ENCODE peak calls at places on chromosomes 11 and 22, in four cellular contexts. One of them, this sample, is unnamed.

GRCh38 chr11:132962026-132962425 is 570.3 kb downstream of the OPCML start:
- DNase-seq in psoas muscle: no peak
- DNase-seq in cardiac muscle cell: no peak
- DNase-seq in uterus: no peak
- DNase-seq in this sample: no peak

GRCh38 chr11:79342686-79343085 is 98.1 kb downstream of the TENM4 start:
- DNase-seq in psoas muscle: no peak
- DNase-seq in cardiac muscle cell: no peak
- DNase-seq in uterus: no peak
- DNase-seq in this sample: no peak

GRCh38 chr11:19753451-19754041 is 40.9 kb downstream of the NAV2 start:
- DNase-seq in psoas muscle: no peak
- DNase-seq in cardiac muscle cell: no peak
- DNase-seq in uterus: no peak
- DNase-seq in this sample: peak; percentile 72

GRCh38 chr22:37166675-37167066 is 17.0 kb upstream of the IL2RB start:
- DNase-seq in psoas muscle: peak; percentile 87
- DNase-seq in cardiac muscle cell: peak; percentile 84
- DNase-seq in uterus: peak; percentile 86
- DNase-seq in this sample: peak; percentile 92

GRCh38 chr11:123546515-123546914 is 107.9 kb downstream of the SCN3B start:
- DNase-seq in psoas muscle: no peak
- DNase-seq in cardiac muscle cell: no peak
- DNase-seq in uterus: no peak
- DNase-seq in this sample: no peak

GRCh38 chr11:44484211-44484610 is 81.3 kb upstream of the CD82 start:
- DNase-seq in psoas muscle: no peak
- DNase-seq in cardiac muscle cell: peak; percentile 49
- DNase-seq in uterus: no peak
- DNase-seq in this sample: no peak

GRCh38 chr11:67371549-67372231 is 1.7 kb downstream of the CLCF1 start:
- DNase-seq in psoas muscle: peak; percentile 41
- DNase-seq in cardiac muscle cell: peak; percentile 47
- DNase-seq in uterus: peak; percentile 66
- DNase-seq in this sample: peak; percentile 77

GRCh38 chr11:80873309-80873999 is 1432.6 kb upstream of the TENM4 start:
- DNase-seq in psoas muscle: no peak
- DNase-seq in cardiac muscle cell: no peak
- DNase-seq in uterus: no peak
- DNase-seq in this sample: no peak

GRCh38 chr22:42994917-42995562 is 19.9 kb downstream of the PACSIN2 start:
- DNase-seq in psoas muscle: no peak
- DNase-seq in cardiac muscle cell: peak; percentile 37
- DNase-seq in uterus: peak; percentile 66
- DNase-seq in this sample: no peak

GRCh38 chr11:37409124-37409523 is 811.1 kb upstream of the RAG2 start:
- DNase-seq in psoas muscle: no peak
- DNase-seq in cardiac muscle cell: no peak
- DNase-seq in uterus: no peak
- DNase-seq in this sample: no peak

GRCh38 chr11:121336279-121336947 is 43.8 kb downstream of the SC5D start:
- DNase-seq in psoas muscle: no peak
- DNase-seq in cardiac muscle cell: no peak
- DNase-seq in uterus: no peak
- DNase-seq in this sample: no peak

GRCh38 chr22:48842976-48843375 is 984.7 kb downstream of the BRD1 start:
- DNase-seq in psoas muscle: no peak
- DNase-seq in cardiac muscle cell: no peak
- DNase-seq in uterus: no peak
- DNase-seq in this sample: no peak

GRCh38 chr11:113023228-113023627 is 62.0 kb downstream of the NCAM1 start:
- DNase-seq in psoas muscle: no peak
- DNase-seq in cardiac muscle cell: no peak
- DNase-seq in uterus: no peak
- DNase-seq in this sample: no peak

GRCh38 chr11:35364101-35364780 is 55.1 kb downstream of the SLC1A2 start:
- DNase-seq in psoas muscle: peak; percentile 80
- DNase-seq in cardiac muscle cell: no peak
- DNase-seq in uterus: peak; percentile 87
- DNase-seq in this sample: peak; percentile 62

DNA sequence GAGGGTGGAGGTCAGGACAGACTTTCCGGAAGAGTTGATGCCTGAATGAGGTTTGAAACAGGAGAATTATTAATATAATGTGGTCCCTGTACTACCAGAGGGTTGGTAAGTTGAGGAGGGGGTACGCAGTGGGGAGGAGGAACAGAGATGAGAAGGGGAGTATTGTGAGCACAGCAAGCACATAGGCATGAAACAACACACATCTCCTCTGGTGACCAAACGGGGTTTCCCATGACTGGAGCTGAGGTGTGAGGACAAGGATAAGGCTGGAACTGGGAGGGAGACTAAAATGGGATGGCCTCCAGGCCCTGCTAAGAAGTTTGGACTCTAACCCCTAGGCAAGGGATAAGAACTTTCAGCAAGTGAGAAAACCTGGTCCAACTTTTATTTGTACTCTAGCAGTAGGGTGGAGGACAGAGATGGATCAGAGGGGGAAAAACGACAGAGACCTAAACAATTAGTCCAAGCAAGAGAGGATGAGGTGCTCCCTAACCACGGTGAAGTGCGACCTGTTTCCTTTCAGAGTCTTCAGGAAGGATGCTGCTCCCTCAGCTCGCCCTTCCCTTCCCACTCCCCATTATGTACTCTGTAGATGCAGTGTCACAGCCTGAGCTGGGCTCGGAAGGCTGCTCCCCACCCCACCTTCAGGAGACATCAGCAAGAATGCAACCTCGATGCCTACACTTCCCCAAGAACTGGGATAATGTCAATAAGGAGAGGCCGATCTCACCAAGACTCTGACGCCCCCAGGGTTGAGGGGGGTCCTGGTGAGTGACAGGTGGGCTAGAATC is 59.2 kb downstream of the BTG4 start:
- DNase-seq in psoas muscle: no peak
- DNase-seq in cardiac muscle cell: no peak
- DNase-seq in uterus: no peak
- DNase-seq in this sample: no peak
- H3K27ac ChIP-seq in psoas muscle: no peak overlapping the region
- H3K27ac ChIP-seq in cardiac muscle cell: no peak overlapping the region
- H3K27ac ChIP-seq in uterus: no peak overlapping the region
- H3K27ac ChIP-seq in this sample: no peak overlapping the region

DNA sequence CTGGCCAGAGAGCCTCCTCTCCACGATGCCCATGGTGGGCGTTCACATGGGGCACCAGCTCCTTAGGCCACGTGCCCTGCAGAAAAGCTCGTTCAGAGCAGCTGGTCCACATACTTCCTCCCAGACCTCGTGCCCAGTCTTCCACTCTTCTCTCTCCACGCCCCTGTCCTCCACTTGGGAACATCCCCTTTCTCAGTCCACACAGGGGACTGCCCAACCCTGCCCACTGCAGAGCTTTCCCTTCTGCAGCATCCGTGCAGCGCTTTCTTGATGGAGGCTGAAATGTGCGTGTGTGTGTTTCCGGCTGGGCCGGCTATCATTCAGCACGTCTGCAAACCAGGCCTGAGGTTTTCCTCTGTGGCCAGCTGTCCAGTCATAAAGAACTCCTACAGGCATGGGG is 11.3 kb downstream of the TPCN2 start:
- DNase-seq in psoas muscle: no peak
- DNase-seq in cardiac muscle cell: no peak
- DNase-seq in uterus: no peak
- DNase-seq in this sample: no peak
- H3K4me3 ChIP-seq in psoas muscle: no peak overlapping the region
- H3K4me3 ChIP-seq in cardiac muscle cell: no peak overlapping the region
- H3K4me3 ChIP-seq in uterus: no peak overlapping the region
- H3K4me3 ChIP-seq in this sample: no peak overlapping the region

DNA sequence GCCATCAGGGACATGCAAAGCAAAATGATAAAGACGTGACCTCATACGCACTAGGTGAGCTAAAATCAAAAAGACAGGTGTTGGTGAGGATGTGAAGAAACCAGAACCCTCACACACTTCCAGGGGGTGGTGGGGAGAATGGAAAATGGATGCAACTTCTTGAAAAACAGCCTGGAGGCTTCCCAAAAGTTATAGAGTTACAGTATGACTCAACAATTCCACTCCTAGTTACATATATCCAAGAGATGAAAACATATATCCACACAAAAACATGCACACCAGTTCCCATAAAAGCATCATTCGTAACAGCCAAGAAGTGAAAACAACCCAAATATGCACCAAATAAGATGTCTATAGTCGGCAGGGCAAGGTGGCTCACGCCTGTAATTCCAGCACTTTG is 42.1 kb upstream of the APLNR start:
- DNase-seq in psoas muscle: no peak
- DNase-seq in cardiac muscle cell: no peak
- DNase-seq in uterus: no peak
- DNase-seq in this sample: no peak
- H3K4me1 ChIP-seq in psoas muscle: peaks cover 15% of the 10 kb centered on the region
- H3K4me1 ChIP-seq in cardiac muscle cell: peaks cover 11% of the 10 kb centered on the region
- H3K4me1 ChIP-seq in uterus: no peaks in the 10 kb centered on the region
- H3K4me1 ChIP-seq in this sample: peaks cover 27% of the 10 kb centered on the region

GRCh38 chr22:46053563-46054090 is 76.7 kb upstream of the WNT7B start:
- DNase-seq in psoas muscle: peak; percentile 78
- DNase-seq in cardiac muscle cell: no peak
- DNase-seq in uterus: peak; percentile 80
- DNase-seq in this sample: peak; percentile 92
- H3K27ac ChIP-seq in psoas muscle: peak overlapping the region; percentile 99
- H3K27ac ChIP-seq in cardiac muscle cell: no peak overlapping the region
- H3K27ac ChIP-seq in uterus: peak overlapping the region; percentile 100
- H3K27ac ChIP-seq in this sample: peak overlapping the region; percentile 98

DNA sequence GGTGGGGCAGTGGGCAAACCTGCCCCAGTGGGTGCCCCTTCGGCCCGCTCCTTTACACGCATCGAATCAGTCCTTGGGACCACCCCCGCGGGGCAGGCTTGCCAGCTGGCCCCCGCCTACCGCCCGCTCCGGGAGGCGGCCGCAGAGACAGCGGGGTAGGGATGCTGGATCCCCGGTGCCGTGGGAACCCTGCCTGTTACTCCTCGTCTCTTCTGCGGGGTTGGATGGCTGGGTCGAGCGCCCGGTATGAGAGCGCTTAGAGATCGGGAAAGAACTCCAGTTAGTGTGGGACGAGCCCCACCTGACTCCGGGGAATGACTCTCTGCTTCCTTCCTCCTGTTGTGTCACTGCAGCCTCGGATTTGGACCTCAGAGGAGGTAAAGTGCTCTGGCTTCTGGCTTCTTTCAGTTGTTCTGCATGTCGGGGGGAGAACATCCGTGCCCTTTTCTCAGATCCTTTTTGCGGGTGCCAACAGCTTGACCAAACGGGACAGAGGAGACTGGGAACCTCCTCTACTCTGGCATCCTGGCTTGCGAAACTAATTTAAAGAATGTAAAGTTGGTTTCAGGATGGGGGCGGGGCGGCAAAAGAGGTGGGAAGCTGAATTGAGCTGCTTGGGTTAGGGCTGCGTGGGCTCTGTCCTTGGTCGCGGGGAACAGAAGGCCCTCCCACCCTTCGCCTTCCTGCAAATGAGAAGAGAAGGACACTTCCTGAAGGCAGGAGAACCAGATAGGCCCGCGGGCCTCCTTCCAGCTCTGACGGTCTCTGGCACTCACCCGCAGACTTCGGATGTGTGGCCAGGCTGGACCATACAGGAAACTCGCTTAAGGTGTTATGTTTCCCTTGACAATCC is 915 bp downstream of the LAYN start:
- DNase-seq in psoas muscle: peak; percentile 70
- DNase-seq in cardiac muscle cell: peak; percentile 36
- DNase-seq in uterus: peak; percentile 74
- DNase-seq in this sample: peak; percentile 70
- H3K4me3 ChIP-seq in psoas muscle: peak overlapping the region; percentile 76
- H3K4me3 ChIP-seq in cardiac muscle cell: peak overlapping the region; percentile 34
- H3K4me3 ChIP-seq in uterus: peak overlapping the region; percentile 64
- H3K4me3 ChIP-seq in this sample: peak overlapping the region; percentile 66

GRCh38 chr11:1762537-1763302 is 1.0 kb downstream of the CTSD start:
- DNase-seq in psoas muscle: peak; percentile 70
- DNase-seq in cardiac muscle cell: no peak
- DNase-seq in uterus: peak; percentile 57
- DNase-seq in this sample: peak; percentile 82
- H3K4me1 ChIP-seq in psoas muscle: peaks cover 53% of the 10 kb centered on the region
- H3K4me1 ChIP-seq in cardiac muscle cell: peaks cover 10% of the 10 kb centered on the region
- H3K4me1 ChIP-seq in uterus: peaks cover 13% of the 10 kb centered on the region
- H3K4me1 ChIP-seq in this sample: peaks cover 42% of the 10 kb centered on the region

This sample was measured in upper lobe of right lung.